ENCODE peak calls at places on chromosome 15, in four cellular contexts. J is GM12878, K is K562, O is HepG2. A is an unnamed sample.
A peak's percentile ranks its signal among the peaks of the same experiment; 100 is the strongest.

GRCh38 chr15:85411992-85412538 is 31.7 kb downstream of the AKAP13 start:
- DNase-seq in J (no peak), K (no peak), O (peak; percentile 27), A (no peak)

GRCh38 chr15:70974004-70974832 is 81.6 kb downstream of the LRRC49 start:
- DNase-seq in J (no peak), K (no peak), O (peak; percentile 18), A (peak; percentile 8)

GRCh38 chr15:69699096-69699495 is 246.5 kb downstream of the RPLP1 start:
- DNase-seq in O (no peak), J (no peak), K (no peak), A (no peak)

GRCh38 chr15:37764733-37765191 is 169.7 kb upstream of the TMCO5A start:
- DNase-seq in K (peak; percentile 53), J (no peak), O (peak; percentile 35), A (peak; percentile 22)

GRCh38 chr15:31489801-31490646 is 163.4 kb downstream of the KLF13 start:
- DNase-seq in K (peak; percentile 55), O (peak; percentile 30), J (no peak), A (peak; percentile 53)

GRCh38 chr15:57118013-57118799 is 199.8 kb downstream of the TCF12 start:
- DNase-seq in K (no peak), O (peak; percentile 27), J (no peak), A (no peak)

GRCh38 chr15:41031232-41032078 is 78.2 kb downstream of the CHAC1 start:
- DNase-seq in O (no peak), K (no peak), J (no peak), A (no peak)

GRCh38 chr15:70859322-70859908 is 5.5 kb upstream of the LARP6 start:
- DNase-seq in J (no peak), O (peak; percentile 29), K (no peak), A (no peak)

GRCh38 chr15:96703794-96704550 is 373.5 kb downstream of the NR2F2 start:
- DNase-seq in K (no peak), O (no peak), J (no peak), A (no peak)

GRCh38 chr15:48149858-48150257 is 28.2 kb downstream of the MYEF2 start:
- DNase-seq in O (no peak), J (no peak), K (no peak), A (no peak)

GRCh38 chr15:44536298-44536961 is 517 bp upstream of the EIF3J start:
- DNase-seq in K (peak; percentile 85), O (peak; percentile 77), J (no peak), A (peak; percentile 58)

GRCh38 chr15:101379647-101380046 is 84.6 kb upstream of the SNRPA1 start:
- DNase-seq in J (no peak), K (no peak), O (no peak), A (no peak)

GRCh38 chr15:54681578-54681977 is 515.2 kb downstream of the RSL24D1 start:
- DNase-seq in J (no peak), K (no peak), O (no peak), A (no peak)

GRCh38 chr15:31482122-31482922 is 155.7 kb downstream of the KLF13 start:
- DNase-seq in K (no peak), O (no peak), J (no peak), A (no peak)

GRCh38 chr15:71571641-71572040 is 238.7 kb upstream of the NR2E3 start:
- DNase-seq in K (no peak), O (no peak), J (no peak), A (no peak)

GRCh38 chr15:33341943-33342342 is 31.2 kb downstream of the RYR3 start:
- DNase-seq in J (no peak), O (no peak), K (no peak), A (no peak)

GRCh38 chr15:101169457-101170071 is 82.3 kb downstream of the CHSY1 start:
- DNase-seq in O (no peak), K (no peak), J (no peak), A (no peak)

GRCh38 chr15:48644827-48645557 is 517 bp downstream of the FBN1 start:
- DNase-seq in O (no peak), K (no peak), J (no peak), A (peak; percentile 26)

GRCh38 chr15:101063891-101064794 is 145.0 kb downstream of the LRRK1 start:
- DNase-seq in K (no peak), O (peak; percentile 58), J (no peak), A (no peak)

GRCh38 chr15:56767315-56767714 is 34.0 kb upstream of the ZNF280D start:
- DNase-seq in J (no peak), O (no peak), K (no peak), A (no peak)

GRCh38 chr15:49978171-49978570 is 140.9 kb downstream of the ATP8B4 start:
- DNase-seq in J (no peak), O (no peak), K (no peak), A (no peak)

GRCh38 chr15:50328116-50328515 is 26.9 kb downstream of the GABPB1 start:
- DNase-seq in J (no peak), K (no peak), O (no peak), A (no peak)

GRCh38 chr15:78104119-78104479 is 11.7 kb downstream of the SH2D7 start:
- DNase-seq in K (no peak), J (no peak), O (no peak), A (no peak)

GRCh38 chr15:37876900-37877299 is 57.5 kb upstream of the TMCO5A start:
- DNase-seq in J (no peak), O (no peak), K (no peak), A (no peak)

GRCh38 chr15:42366151-42366550 is 6.8 kb downstream of the CAPN3 start:
- DNase-seq in O (no peak), K (no peak), J (no peak), A (no peak)

GRCh38 chr15:61122624-61123375 is 106.3 kb downstream of the RORA start:
- DNase-seq in K (no peak), J (no peak), O (no peak), A (no peak)

GRCh38 chr15:51776952-51777574 is 25.7 kb downstream of the TMOD2 start:
- DNase-seq in O (peak; percentile 74), K (peak; percentile 71), J (peak; percentile 43), A (peak; percentile 62)

GRCh38 chr15:99328673-99329072 is 77.4 kb downstream of the LRRC28 start:
- DNase-seq in O (peak; percentile 41), J (no peak), K (no peak), A (no peak)

GRCh38 chr15:58179741-58180381 is 41.7 kb downstream of the AQP9 start:
- DNase-seq in J (no peak), O (no peak), K (peak; percentile 32), A (no peak)

GRCh38 chr15:85112997-85113396 is 131.3 kb downstream of the PDE8A start:
- DNase-seq in O (no peak), K (no peak), J (no peak), A (no peak)

GRCh38 chr15:56307180-56307579 is 58.0 kb upstream of the TEX9 start:
- DNase-seq in K (no peak), J (no peak), O (no peak), A (no peak)

GRCh38 chr15:65952425-65953053 is 83.2 kb downstream of the RAB11A start:
- DNase-seq in J (no peak), O (peak; percentile 11), K (peak; percentile 43), A (peak; percentile 54)

GRCh38 chr15:40762919-40763800 is 708 bp upstream of the GCHFR start:
- DNase-seq in O (peak; percentile 85), J (no peak), K (peak; percentile 74), A (peak; percentile 57)

GRCh38 chr15:49423021-49423420 is at the start of gene FGF7:
- DNase-seq in J (no peak), O (peak; percentile 2), K (no peak), A (no peak)

GRCh38 chr15:70479785-70480184 is 283.6 kb downstream of the UACA start:
- DNase-seq in J (no peak), K (no peak), O (no peak), A (no peak)

GRCh38 chr15:31439328-31439727 is 112.7 kb downstream of the KLF13 start:
- DNase-seq in O (peak; percentile 35), K (peak; percentile 44), J (no peak), A (no peak)

GRCh38 chr15:89783111-89783860 is 7.2 kb downstream of the MESP2 start:
- DNase-seq in K (peak; percentile 44), O (no peak), J (no peak), A (no peak)

GRCh38 chr15:69628256-69629093 is 175.9 kb downstream of the RPLP1 start:
- DNase-seq in O (no peak), K (no peak), J (no peak), A (no peak)

GRCh38 chr15:86629957-86630356 is 550.3 kb downstream of the AGBL1 start:
- DNase-seq in K (no peak), J (no peak), O (no peak), A (no peak)

GRCh38 chr15:51736069-51736468 is 1.4 kb downstream of the LYSMD2 start:
- DNase-seq in K (no peak), J (peak; percentile 74), O (no peak), A (no peak)

DNA sequence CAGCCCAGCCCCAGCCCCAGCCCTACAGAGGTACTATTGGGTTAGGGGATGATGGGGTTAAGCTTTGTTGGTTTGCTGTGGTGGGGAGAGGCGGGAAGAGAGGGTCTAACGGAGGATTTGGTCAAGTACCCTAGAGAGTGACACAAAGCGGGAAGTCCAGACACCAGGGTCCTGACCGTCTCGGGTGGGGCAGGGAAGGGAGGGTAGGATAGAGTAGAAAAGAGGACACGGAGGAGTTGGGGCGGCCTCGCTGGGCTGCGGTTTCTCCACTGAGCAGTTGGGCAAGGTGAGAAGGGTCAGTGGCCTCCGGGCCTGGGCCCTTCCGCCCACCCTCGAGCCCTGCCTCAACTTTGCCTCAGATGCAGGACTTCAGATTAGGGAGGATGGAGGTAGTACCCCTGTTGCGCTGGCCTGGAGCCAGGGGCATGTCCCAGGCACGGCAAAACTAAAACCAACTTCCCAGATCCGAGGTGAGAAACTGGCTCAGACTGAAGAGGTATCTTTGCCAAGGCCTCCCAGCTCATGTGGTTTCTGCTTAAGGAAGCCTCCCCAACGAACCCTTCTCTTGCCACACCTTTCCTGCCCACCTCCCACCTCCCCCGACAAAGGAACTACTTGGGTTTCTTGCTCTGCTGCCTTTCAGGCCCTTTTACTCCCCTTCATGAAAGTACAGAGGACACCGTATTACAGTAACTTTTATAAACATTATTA is 551 bp downstream of the PML start:
- DNase-seq in K (peak; percentile 33), J (no peak), O (no peak), A (peak; percentile 16)
- TF ChIP-seq FOXM1 in K (no peak), J (no peak), O (no peak), A (no peak)

GRCh38 chr15:67296188-67296587 is 41.6 kb downstream of the IQCH start:
- DNase-seq in O (peak; percentile 21), J (no peak), K (no peak), A (peak; percentile 10)
- TF ChIP-seq TARDBP in O (no peak), J (no peak), K (no peak), A (no peak)

GRCh38 chr15:36161781-36162212 is 417.6 kb upstream of the CDIN1 start:
- DNase-seq in J (no peak), O (no peak), K (no peak), A (no peak)
- TF ChIP-seq FOXM1 in J (no peak), O (no peak), K (no peak), A (no peak)

GRCh38 chr15:79872358-79873017 is 24.3 kb downstream of the MTHFS start:
- DNase-seq in K (no peak), O (no peak), J (no peak), A (no peak)
- TF ChIP-seq TARDBP in K (no peak), O (no peak), J (no peak), A (no peak)

GRCh38 chr15:68553594-68553993 is 25.2 kb upstream of the CORO2B start:
- DNase-seq in O (no peak), K (no peak), J (no peak), A (no peak)
- TF ChIP-seq FOXM1 in O (no peak), K (no peak), J (no peak), A (no peak)

GRCh38 chr15:83199288-83199687 is 8.3 kb downstream of the HDGFL3 start:
- DNase-seq in K (no peak), O (no peak), J (peak; percentile 77), A (no peak)
- TF ChIP-seq TARDBP in K (no peak), O (no peak), J (no peak), A (no peak)

GRCh38 chr15:25803541-25803940 is 59.6 kb downstream of the ATP10A start:
- DNase-seq in J (no peak), K (no peak), O (no peak), A (no peak)
- TF ChIP-seq FOXM1 in J (no peak), K (no peak), O (no peak), A (no peak)